ENCODE peak calls at places on chromosomes 5 and 9, in six cellular contexts. R, E, O, Y, H and V are unnamed samples.

GRCh38 chr5:24363789-24364534 is 280.8 kb downstream of the CDH10 start:
- DNase-seq in Y (no peak), O (no peak), R (no peak), E (no peak), H (no peak), V (no peak)

GRCh38 chr9:16816006-16816405 is 54.5 kb downstream of the BNC2 start:
- DNase-seq in O (no peak), R (no peak), Y (no peak), H (no peak), E (peak; percentile 44), V (no peak)

GRCh38 chr9:93086445-93087224 is 9.4 kb upstream of the CARD19 start:
- DNase-seq in E (no peak), O (no peak), H (no peak), Y (no peak), R (no peak), V (no peak)

GRCh38 chr5:45109636-45110035 is 300.9 kb downstream of the MRPS30 start:
- DNase-seq in R (no peak), H (no peak), O (no peak), E (no peak), Y (no peak), V (no peak)

GRCh38 chr5:115657883-115658233 is 32.0 kb upstream of the TMED7 start:
- DNase-seq in R (no peak), O (peak; percentile 83), H (peak; percentile 94), E (peak; percentile 78), Y (no peak), V (no peak)

GRCh38 chr9:93651521-93651950 is 75.2 kb downstream of the PHF2 start:
- DNase-seq in H (no peak), O (no peak), R (no peak), E (no peak), Y (no peak), V (no peak)

GRCh38 chr5:126228934-126229333 is 194.3 kb upstream of the GRAMD2B start:
- DNase-seq in E (no peak), Y (no peak), H (no peak), O (no peak), R (no peak), V (no peak)

GRCh38 chr9:129231759-129232158 is 53.7 kb upstream of the IER5L start:
- DNase-seq in R (no peak), O (no peak), Y (no peak), E (no peak), H (no peak), V (no peak)

GRCh38 chr9:37104183-37104889 is 16.0 kb upstream of the ZCCHC7 start:
- DNase-seq in O (peak; percentile 78), Y (no peak), H (peak; percentile 76), E (peak; percentile 68), R (no peak), V (no peak)

GRCh38 chr9:125391704-125392103 is 130.1 kb downstream of the GAPVD1 start:
- DNase-seq in Y (no peak), R (no peak), O (no peak), H (no peak), E (no peak), V (no peak)

GRCh38 chr5:109199294-109199693 is 210.5 kb downstream of the PJA2 start:
- DNase-seq in H (no peak), E (peak; percentile 32), O (no peak), R (no peak), Y (no peak), V (no peak)

GRCh38 chr9:127779136-127779981 is 893 bp upstream of the SH2D3C start:
- DNase-seq in Y (no peak), H (no peak), R (no peak), O (no peak), E (no peak), V (peak; percentile 53)

GRCh38 chr9:129173296-129174101 is 4.6 kb downstream of the IER5L start:
- DNase-seq in H (no peak), O (peak; percentile 51), E (no peak), Y (no peak), R (no peak), V (no peak)

GRCh38 chr5:138568061-138568824 is 7.0 kb downstream of the HSPA9 start:
- DNase-seq in E (peak; percentile 78), O (no peak), R (no peak), H (peak; percentile 63), Y (no peak), V (no peak)

GRCh38 chr9:33921967-33922895 is 105.3 kb downstream of the UBE2R2 start:
- DNase-seq in H (no peak), E (peak; percentile 27), R (no peak), Y (no peak), O (no peak), V (no peak)

GRCh38 chr9:34093578-34093977 is 32.9 kb downstream of the DCAF12 start:
- DNase-seq in H (no peak), E (no peak), O (no peak), Y (no peak), R (no peak), V (no peak)

GRCh38 chr9:129109504-129109903 is 1.1 kb downstream of the CRAT start:
- DNase-seq in R (no peak), H (peak; percentile 41), E (no peak), Y (no peak), O (peak; percentile 58), V (no peak)

GRCh38 chr5:105931782-105932489 is 1738.8 kb downstream of the EFNA5 start:
- DNase-seq in Y (no peak), O (peak; percentile 36), H (no peak), R (no peak), E (peak; percentile 8), V (no peak)

GRCh38 chr5:65015767-65016166 is 247.0 kb downstream of the CWC27 start:
- DNase-seq in R (no peak), Y (no peak), O (no peak), E (no peak), H (no peak), V (no peak)

GRCh38 chr5:124580925-124581821 is 165.3 kb downstream of the ZNF608 start:
- DNase-seq in R (no peak), Y (no peak), O (no peak), H (no peak), E (peak; percentile 85), V (no peak)

GRCh38 chr9:98930792-98931191 is 12.9 kb upstream of the COL15A1 start:
- DNase-seq in R (no peak), Y (no peak), O (no peak), H (no peak), E (no peak), V (no peak)

GRCh38 chr9:109451311-109452025 is 46.6 kb downstream of the PTPN3 start:
- DNase-seq in O (no peak), E (no peak), H (no peak), Y (no peak), R (no peak), V (no peak)

GRCh38 chr5:154157483-154158378 is 32.8 kb upstream of the GALNT10 start:
- DNase-seq in O (peak; percentile 43), E (peak; percentile 57), Y (no peak), H (no peak), R (no peak), V (no peak)

GRCh38 chr9:81592890-81593271 is 96.5 kb downstream of the TLE1 start:
- DNase-seq in O (no peak), H (no peak), E (no peak), Y (no peak), R (no peak), V (no peak)

GRCh38 chr5:172701336-172702061 is 60.4 kb downstream of the NEURL1B start:
- DNase-seq in R (no peak), O (no peak), H (no peak), Y (no peak), E (no peak), V (no peak)

GRCh38 chr5:150350524-150351344 is 6.8 kb upstream of the TCOF1 start:
- DNase-seq in O (peak; percentile 71), Y (peak; percentile 8), E (peak; percentile 77), H (peak; percentile 73), R (peak; percentile 61), V (no peak)

GRCh38 chr9:34961574-34962480 is 3.7 kb downstream of the PHF24 start:
- DNase-seq in H (peak; percentile 57), R (peak; percentile 17), E (peak; percentile 48), O (no peak), Y (no peak), V (no peak)